ENCODE peak calls at places on chromosomes 4 and X, in eight cellular contexts. One of them, this sample, is unnamed. For H3K9me3, the result is how much of the 10 kb centered on the place peaks cover.

GRCh38 chrX:46670316-46670715 is 88.6 kb downstream of the SLC9A7 start:
- DNase-seq in CD8-positive, alpha-beta memory T cell: no peak
- DNase-seq in WERI-Rb-1: no peak
- DNase-seq in keratinocyte: no peak
- DNase-seq in cardiac muscle cell: no peak
- DNase-seq in mucosa of descending colon: no peak
- DNase-seq in Caco-2: no peak
- DNase-seq in CD4-positive, CD25-positive, alpha-beta regulatory T cell: no peak
- DNase-seq in this sample: no peak

GRCh38 chr4:17597517-17597916 is 16.9 kb upstream of the MED28 start:
- DNase-seq in Caco-2: peak
- DNase-seq in WERI-Rb-1: peak
- DNase-seq in mucosa of descending colon: peak
- DNase-seq in CD8-positive, alpha-beta memory T cell: no peak
- DNase-seq in keratinocyte: no peak
- DNase-seq in CD4-positive, CD25-positive, alpha-beta regulatory T cell: no peak
- DNase-seq in cardiac muscle cell: no peak
- DNase-seq in this sample: no peak

GRCh38 chr4:75916091-75916661 is 13.9 kb upstream of the PPEF2 start:
- DNase-seq in keratinocyte: no peak
- DNase-seq in CD4-positive, CD25-positive, alpha-beta regulatory T cell: peak
- DNase-seq in cardiac muscle cell: peak
- DNase-seq in CD8-positive, alpha-beta memory T cell: no peak
- DNase-seq in Caco-2: peak
- DNase-seq in WERI-Rb-1: peak
- DNase-seq in mucosa of descending colon: no peak
- DNase-seq in this sample: peak

GRCh38 chr4:109673303-109673702 is 29.9 kb downstream of the CASP6 start:
- DNase-seq in cardiac muscle cell: no peak
- DNase-seq in keratinocyte: no peak
- DNase-seq in mucosa of descending colon: no peak
- DNase-seq in WERI-Rb-1: no peak
- DNase-seq in CD4-positive, CD25-positive, alpha-beta regulatory T cell: no peak
- DNase-seq in Caco-2: no peak
- DNase-seq in CD8-positive, alpha-beta memory T cell: no peak
- DNase-seq in this sample: no peak

GRCh38 chrX:125420809-125421208 is 101.1 kb downstream of the TEX13C start:
- DNase-seq in WERI-Rb-1: no peak
- DNase-seq in keratinocyte: no peak
- DNase-seq in Caco-2: no peak
- DNase-seq in cardiac muscle cell: no peak
- DNase-seq in CD8-positive, alpha-beta memory T cell: no peak
- DNase-seq in CD4-positive, CD25-positive, alpha-beta regulatory T cell: no peak
- DNase-seq in mucosa of descending colon: no peak
- DNase-seq in this sample: no peak

GRCh38 chrX:115093206-115093605 is 75.8 kb upstream of the IL13RA2 start:
- DNase-seq in CD4-positive, CD25-positive, alpha-beta regulatory T cell: no peak
- DNase-seq in CD8-positive, alpha-beta memory T cell: no peak
- DNase-seq in Caco-2: no peak
- DNase-seq in mucosa of descending colon: no peak
- DNase-seq in cardiac muscle cell: no peak
- DNase-seq in keratinocyte: no peak
- DNase-seq in WERI-Rb-1: no peak
- DNase-seq in this sample: no peak

GRCh38 chrX:150012647-150013046 is 74.4 kb upstream of the EOLA2 start:
- DNase-seq in Caco-2: no peak
- DNase-seq in cardiac muscle cell: no peak
- DNase-seq in WERI-Rb-1: no peak
- DNase-seq in keratinocyte: no peak
- DNase-seq in CD8-positive, alpha-beta memory T cell: no peak
- DNase-seq in mucosa of descending colon: no peak
- DNase-seq in CD4-positive, CD25-positive, alpha-beta regulatory T cell: no peak
- DNase-seq in this sample: no peak

GRCh38 chrX:9656277-9656676 is 109.4 kb downstream of the GPR143 start:
- DNase-seq in WERI-Rb-1: no peak
- DNase-seq in cardiac muscle cell: no peak
- DNase-seq in CD4-positive, CD25-positive, alpha-beta regulatory T cell: no peak
- DNase-seq in CD8-positive, alpha-beta memory T cell: no peak
- DNase-seq in mucosa of descending colon: no peak
- DNase-seq in Caco-2: no peak
- DNase-seq in keratinocyte: no peak
- DNase-seq in this sample: no peak

GRCh38 chr4:128061566-128062536 is 739 bp downstream of the LARP1B start:
- DNase-seq in Caco-2: peak
- DNase-seq in CD4-positive, CD25-positive, alpha-beta regulatory T cell: peak
- DNase-seq in CD8-positive, alpha-beta memory T cell: peak
- DNase-seq in keratinocyte: no peak
- DNase-seq in cardiac muscle cell: peak
- DNase-seq in mucosa of descending colon: peak
- DNase-seq in WERI-Rb-1: peak
- DNase-seq in this sample: peak

GRCh38 chr4:139692300-139693012 is 26.8 kb downstream of the MGST2 start:
- DNase-seq in CD8-positive, alpha-beta memory T cell: no peak
- DNase-seq in cardiac muscle cell: peak
- DNase-seq in CD4-positive, CD25-positive, alpha-beta regulatory T cell: no peak
- DNase-seq in Caco-2: peak
- DNase-seq in keratinocyte: no peak
- DNase-seq in mucosa of descending colon: no peak
- DNase-seq in WERI-Rb-1: peak
- DNase-seq in this sample: no peak

GRCh38 chr4:151610229-151610628 is 150.6 kb downstream of the GATB start:
- DNase-seq in CD4-positive, CD25-positive, alpha-beta regulatory T cell: no peak
- DNase-seq in Caco-2: no peak
- DNase-seq in keratinocyte: no peak
- DNase-seq in WERI-Rb-1: no peak
- DNase-seq in cardiac muscle cell: no peak
- DNase-seq in CD8-positive, alpha-beta memory T cell: no peak
- DNase-seq in mucosa of descending colon: no peak
- DNase-seq in this sample: no peak
- H3K9me3 ChIP-seq in CD4-positive, CD25-positive, alpha-beta regulatory T cell: under half
- H3K9me3 ChIP-seq in Caco-2: under half
- H3K9me3 ChIP-seq in keratinocyte: under half
- H3K9me3 ChIP-seq in WERI-Rb-1: under half
- H3K9me3 ChIP-seq in cardiac muscle cell: under half
- H3K9me3 ChIP-seq in CD8-positive, alpha-beta memory T cell: under half
- H3K9me3 ChIP-seq in mucosa of descending colon: under half
- H3K9me3 ChIP-seq in this sample: under half

DNA sequence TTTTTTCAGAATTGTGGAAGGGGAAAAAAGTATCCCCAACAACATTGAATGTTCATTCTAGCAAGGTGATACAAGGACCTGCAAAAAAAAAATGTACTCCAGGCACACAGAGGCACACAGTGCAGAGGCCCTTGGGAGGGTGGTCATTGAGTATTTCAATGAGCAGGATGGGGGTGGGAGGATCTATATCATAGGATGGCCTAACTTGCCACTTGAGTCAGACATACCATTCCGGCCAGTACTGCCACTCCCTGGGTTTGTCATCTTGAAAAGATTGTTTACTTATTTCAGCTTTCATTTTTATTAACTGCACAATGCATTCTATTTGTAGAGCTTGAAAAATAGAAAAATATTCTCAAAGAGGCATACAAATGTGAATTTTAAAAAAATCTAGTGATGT is 18.7 kb downstream of the ZNF595 start:
- DNase-seq in CD8-positive, alpha-beta memory T cell: no peak
- DNase-seq in cardiac muscle cell: no peak
- DNase-seq in CD4-positive, CD25-positive, alpha-beta regulatory T cell: no peak
- DNase-seq in keratinocyte: no peak
- DNase-seq in Caco-2: no peak
- DNase-seq in WERI-Rb-1: no peak
- DNase-seq in mucosa of descending colon: no peak
- DNase-seq in this sample: no peak
- H3K9me3 ChIP-seq in CD8-positive, alpha-beta memory T cell: under half
- H3K9me3 ChIP-seq in cardiac muscle cell: under half
- H3K9me3 ChIP-seq in CD4-positive, CD25-positive, alpha-beta regulatory T cell: half or more
- H3K9me3 ChIP-seq in keratinocyte: under half
- H3K9me3 ChIP-seq in Caco-2: under half
- H3K9me3 ChIP-seq in WERI-Rb-1: under half
- H3K9me3 ChIP-seq in mucosa of descending colon: half or more
- H3K9me3 ChIP-seq in this sample: under half

GRCh38 chr4:43822621-43823020 is 626.0 kb downstream of the KCTD8 start:
- DNase-seq in keratinocyte: no peak
- DNase-seq in Caco-2: no peak
- DNase-seq in CD8-positive, alpha-beta memory T cell: no peak
- DNase-seq in mucosa of descending colon: no peak
- DNase-seq in cardiac muscle cell: no peak
- DNase-seq in WERI-Rb-1: no peak
- DNase-seq in CD4-positive, CD25-positive, alpha-beta regulatory T cell: no peak
- DNase-seq in this sample: no peak
- H3K9me3 ChIP-seq in keratinocyte: under half
- H3K9me3 ChIP-seq in Caco-2: under half
- H3K9me3 ChIP-seq in CD8-positive, alpha-beta memory T cell: under half
- H3K9me3 ChIP-seq in mucosa of descending colon: under half
- H3K9me3 ChIP-seq in cardiac muscle cell: under half
- H3K9me3 ChIP-seq in WERI-Rb-1: under half
- H3K9me3 ChIP-seq in CD4-positive, CD25-positive, alpha-beta regulatory T cell: under half
- H3K9me3 ChIP-seq in this sample: under half

DNA sequence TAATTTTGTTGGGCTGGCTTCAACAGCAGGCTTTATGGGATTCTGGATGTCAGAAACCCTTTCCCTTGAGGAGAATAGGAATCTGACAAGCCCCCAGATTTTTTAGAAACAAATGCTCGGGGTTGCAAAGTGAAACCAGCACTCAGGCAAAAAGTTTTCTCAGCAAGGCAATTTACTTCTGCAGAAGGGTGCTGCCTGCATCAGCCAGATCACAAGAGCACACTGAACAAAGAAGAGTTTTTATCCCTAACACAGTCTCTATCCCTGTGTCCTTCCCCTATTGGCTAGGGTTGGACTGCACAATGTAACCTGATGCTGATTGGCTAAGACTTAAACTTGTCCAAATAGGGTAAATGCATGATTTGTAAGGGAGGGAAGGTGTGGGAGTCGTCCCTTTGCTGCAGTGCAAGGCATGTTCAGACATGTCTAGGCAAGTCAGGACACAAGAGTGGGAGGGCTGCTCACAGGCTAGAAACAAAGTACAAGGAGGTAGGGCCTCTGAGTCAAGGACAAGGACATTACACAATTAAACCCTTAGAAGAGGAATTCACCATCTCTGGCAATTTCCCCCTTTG is 175.8 kb downstream of the CCNG2 start:
- DNase-seq in keratinocyte: no peak
- DNase-seq in mucosa of descending colon: no peak
- DNase-seq in CD8-positive, alpha-beta memory T cell: no peak
- DNase-seq in CD4-positive, CD25-positive, alpha-beta regulatory T cell: no peak
- DNase-seq in WERI-Rb-1: no peak
- DNase-seq in cardiac muscle cell: no peak
- DNase-seq in Caco-2: no peak
- DNase-seq in this sample: no peak
- H3K9me3 ChIP-seq in keratinocyte: under half
- H3K9me3 ChIP-seq in mucosa of descending colon: under half
- H3K9me3 ChIP-seq in CD8-positive, alpha-beta memory T cell: under half
- H3K9me3 ChIP-seq in CD4-positive, CD25-positive, alpha-beta regulatory T cell: under half
- H3K9me3 ChIP-seq in WERI-Rb-1: under half
- H3K9me3 ChIP-seq in cardiac muscle cell: under half
- H3K9me3 ChIP-seq in Caco-2: under half
- H3K9me3 ChIP-seq in this sample: under half

DNA sequence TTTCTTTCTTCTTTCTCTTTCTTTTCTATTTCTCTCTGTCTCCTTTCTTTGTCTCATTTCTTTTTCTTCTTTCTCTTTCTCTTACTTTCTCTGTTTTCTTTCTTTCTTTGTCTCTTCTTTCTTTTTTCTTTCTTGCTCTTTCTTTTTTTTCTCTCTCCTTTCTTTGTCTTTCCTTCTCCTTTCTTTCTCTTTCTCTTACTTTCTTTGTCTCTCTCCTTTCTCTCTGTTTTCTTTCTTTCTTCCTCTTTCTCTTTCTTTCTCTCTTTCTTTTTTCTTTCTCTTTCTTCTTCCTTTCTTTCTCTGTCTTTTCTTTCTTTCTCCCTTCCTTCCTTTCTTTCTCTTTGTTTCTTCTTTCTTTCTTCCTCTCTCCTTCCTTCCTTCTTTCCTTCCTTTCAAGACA is 184.8 kb downstream of the CRLF2 start:
- DNase-seq in keratinocyte: no peak
- DNase-seq in mucosa of descending colon: no peak
- DNase-seq in CD4-positive, CD25-positive, alpha-beta regulatory T cell: no peak
- DNase-seq in WERI-Rb-1: no peak
- DNase-seq in cardiac muscle cell: no peak
- DNase-seq in Caco-2: no peak
- DNase-seq in CD8-positive, alpha-beta memory T cell: no peak
- DNase-seq in this sample: no peak
- H3K9me3 ChIP-seq in keratinocyte: under half
- H3K9me3 ChIP-seq in mucosa of descending colon: under half
- H3K9me3 ChIP-seq in CD4-positive, CD25-positive, alpha-beta regulatory T cell: under half
- H3K9me3 ChIP-seq in WERI-Rb-1: under half
- H3K9me3 ChIP-seq in cardiac muscle cell: under half
- H3K9me3 ChIP-seq in Caco-2: under half
- H3K9me3 ChIP-seq in CD8-positive, alpha-beta memory T cell: under half
- H3K9me3 ChIP-seq in this sample: under half

GRCh38 chrX:40095588-40096394 is 2.0 kb downstream of the BCOR start:
- DNase-seq in Caco-2: peak
- DNase-seq in mucosa of descending colon: peak
- DNase-seq in CD8-positive, alpha-beta memory T cell: peak
- DNase-seq in keratinocyte: no peak
- DNase-seq in WERI-Rb-1: no peak
- DNase-seq in CD4-positive, CD25-positive, alpha-beta regulatory T cell: no peak
- DNase-seq in cardiac muscle cell: no peak
- DNase-seq in this sample: no peak
- H3K9me3 ChIP-seq in Caco-2: under half
- H3K9me3 ChIP-seq in mucosa of descending colon: under half
- H3K9me3 ChIP-seq in CD8-positive, alpha-beta memory T cell: under half
- H3K9me3 ChIP-seq in keratinocyte: under half
- H3K9me3 ChIP-seq in WERI-Rb-1: under half
- H3K9me3 ChIP-seq in CD4-positive, CD25-positive, alpha-beta regulatory T cell: under half
- H3K9me3 ChIP-seq in cardiac muscle cell: under half
- H3K9me3 ChIP-seq in this sample: under half

DNA sequence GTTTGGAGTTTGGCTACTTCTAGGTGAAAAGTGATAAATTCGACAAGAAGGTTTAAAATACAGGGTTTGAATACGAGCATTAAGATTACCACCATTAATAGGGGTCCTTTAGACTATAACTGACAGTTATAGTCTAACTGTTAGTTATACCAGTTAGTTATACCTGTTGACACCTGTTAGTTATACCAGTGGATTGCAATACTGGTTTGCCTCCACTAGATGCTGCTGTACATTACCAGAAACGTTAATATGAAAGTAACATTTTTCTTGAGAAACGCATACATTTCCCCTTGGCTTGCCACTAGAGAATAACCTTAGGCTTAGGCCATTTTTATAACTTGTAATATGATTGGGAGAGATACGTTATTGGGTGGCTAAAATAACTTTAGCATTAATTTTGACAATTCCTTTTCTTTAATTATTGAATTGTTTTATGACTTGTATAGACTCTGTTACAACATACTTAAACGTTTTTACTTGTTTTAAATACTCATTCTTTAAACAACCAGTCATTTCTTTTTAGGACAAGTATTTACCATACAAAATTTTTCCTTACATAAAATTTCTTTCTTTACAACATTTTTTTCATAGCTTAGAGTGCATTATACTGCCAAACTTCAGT is 911.2 kb downstream of the FSTL5 start:
- DNase-seq in CD4-positive, CD25-positive, alpha-beta regulatory T cell: no peak
- DNase-seq in Caco-2: peak
- DNase-seq in mucosa of descending colon: no peak
- DNase-seq in CD8-positive, alpha-beta memory T cell: no peak
- DNase-seq in WERI-Rb-1: peak
- DNase-seq in cardiac muscle cell: peak
- DNase-seq in keratinocyte: no peak
- DNase-seq in this sample: no peak
- H3K9me3 ChIP-seq in CD4-positive, CD25-positive, alpha-beta regulatory T cell: under half
- H3K9me3 ChIP-seq in Caco-2: under half
- H3K9me3 ChIP-seq in mucosa of descending colon: under half
- H3K9me3 ChIP-seq in CD8-positive, alpha-beta memory T cell: under half
- H3K9me3 ChIP-seq in WERI-Rb-1: under half
- H3K9me3 ChIP-seq in cardiac muscle cell: under half
- H3K9me3 ChIP-seq in keratinocyte: under half
- H3K9me3 ChIP-seq in this sample: under half

GRCh38 chr4:103478210-103478609 is 241.6 kb downstream of the TACR3 start:
- DNase-seq in cardiac muscle cell: no peak
- DNase-seq in Caco-2: no peak
- DNase-seq in keratinocyte: no peak
- DNase-seq in CD8-positive, alpha-beta memory T cell: no peak
- DNase-seq in CD4-positive, CD25-positive, alpha-beta regulatory T cell: no peak
- DNase-seq in WERI-Rb-1: no peak
- DNase-seq in mucosa of descending colon: no peak
- DNase-seq in this sample: no peak
- H3K9me3 ChIP-seq in cardiac muscle cell: under half
- H3K9me3 ChIP-seq in Caco-2: under half
- H3K9me3 ChIP-seq in keratinocyte: under half
- H3K9me3 ChIP-seq in CD8-positive, alpha-beta memory T cell: under half
- H3K9me3 ChIP-seq in CD4-positive, CD25-positive, alpha-beta regulatory T cell: under half
- H3K9me3 ChIP-seq in WERI-Rb-1: under half
- H3K9me3 ChIP-seq in mucosa of descending colon: under half
- H3K9me3 ChIP-seq in this sample: under half